ENCODE peak calls at places on chromosome 19, in ten cellular contexts. W is left ventricle myocardium inferior; A is naive thymus-derived CD4-positive, alpha-beta T cell; N is choroid plexus epithelial cell; H is AG04450; E is skeletal muscle cell; M is adrenal gland; O is effector memory CD4-positive, alpha-beta T cell; Q is testis; X is upper lobe of right lung. C is an unnamed sample.

GRCh38 chr19:37362733-37363132 is 8.2 kb upstream of the ZNF527 start:
- DNase-seq in W (no peak), A (no peak), N (peak), H (no peak), E (no peak), M (no peak), O (no peak), Q (no peak), X (no peak), C (no peak)

GRCh38 chr19:54189668-54190502 is 505 bp upstream of the MBOAT7 start:
- DNase-seq in W (peak), A (peak), N (peak), H (peak), E (peak), M (peak), O (peak), Q (peak), X (peak), C (peak)

GRCh38 chr19:3773814-3774515 is 1.9 kb upstream of the RAX2 start:
- DNase-seq in W (no peak), A (no peak), N (no peak), H (no peak), E (no peak), M (no peak), O (no peak), Q (no peak), X (no peak), C (no peak)

GRCh38 chr19:38455031-38455430 is 21.5 kb downstream of the RYR1 start:
- DNase-seq in W (no peak), A (no peak), N (peak), H (no peak), E (no peak), M (no peak), O (no peak), Q (no peak), X (no peak), C (no peak)

GRCh38 chr19:33634361-33635091 is 12.8 kb downstream of the CHST8 start:
- DNase-seq in W (no peak), A (no peak), N (no peak), H (no peak), E (no peak), M (no peak), O (no peak), Q (no peak), X (peak), C (no peak)

GRCh38 chr19:8494158-8494557 is 8.3 kb downstream of the PRAM1 start:
- DNase-seq in W (no peak), A (no peak), N (no peak), H (no peak), E (no peak), M (no peak), O (no peak), Q (no peak), X (no peak), C (no peak)

GRCh38 chr19:3057275-3057714 is 5.0 kb downstream of the TLE5 start:
- DNase-seq in W (peak), A (no peak), N (peak), H (no peak), E (peak), M (peak), O (no peak), Q (peak), X (peak), C (no peak)

GRCh38 chr19:35742121-35742724 is at the start of gene IGFLR1:
- DNase-seq in W (no peak), A (peak), N (no peak), H (no peak), E (no peak), M (no peak), O (peak), Q (no peak), X (no peak), C (peak)

GRCh38 chr19:54523403-54523802 is 20.8 kb downstream of the LAIR2 start:
- DNase-seq in W (no peak), A (no peak), N (peak), H (no peak), E (no peak), M (no peak), O (no peak), Q (no peak), X (no peak), C (no peak)

GRCh38 chr19:33954686-33955085 is 158.0 kb downstream of the KCTD15 start:
- DNase-seq in W (no peak), A (no peak), N (no peak), H (no peak), E (no peak), M (no peak), O (no peak), Q (no peak), X (no peak), C (no peak)

GRCh38 chr19:13083008-13083404 is 19.7 kb downstream of the LYL1 start:
- DNase-seq in W (no peak), A (no peak), N (no peak), H (no peak), E (no peak), M (no peak), O (no peak), Q (no peak), X (no peak), C (no peak)

GRCh38 chr19:15666883-15667282 is 6.0 kb upstream of the CYP4F12 start:
- DNase-seq in W (no peak), A (no peak), N (no peak), H (no peak), E (no peak), M (no peak), O (no peak), Q (no peak), X (no peak), C (no peak)

GRCh38 chr19:13619203-13619632 is 112.9 kb upstream of the CACNA1A start:
- DNase-seq in W (no peak), A (no peak), N (no peak), H (no peak), E (peak), M (no peak), O (no peak), Q (no peak), X (no peak), C (no peak)

GRCh38 chr19:45467115-45467455 is 711 bp upstream of the FOSB start:
- DNase-seq in W (no peak), A (no peak), N (no peak), H (no peak), E (no peak), M (no peak), O (no peak), Q (no peak), X (no peak), C (no peak)

GRCh38 chr19:45464274-45464673 is 3.5 kb upstream of the FOSB start:
- DNase-seq in W (no peak), A (no peak), N (no peak), H (no peak), E (no peak), M (no peak), O (no peak), Q (no peak), X (no peak), C (no peak)

GRCh38 chr19:45467456-45468158 is at the start of gene FOSB:
- DNase-seq in W (peak), A (peak), N (peak), H (peak), E (peak), M (peak), O (peak), Q (peak), X (peak), C (peak)

GRCh38 chr19:45463241-45463640 is 4.6 kb upstream of the FOSB start:
- DNase-seq in W (no peak), A (no peak), N (no peak), H (no peak), E (no peak), M (no peak), O (no peak), Q (no peak), X (no peak), C (no peak)

GRCh38 chr19:45464861-45465427 is 2.9 kb upstream of the FOSB start:
- DNase-seq in W (no peak), A (no peak), N (no peak), H (no peak), E (no peak), M (no peak), O (no peak), Q (no peak), X (no peak), C (no peak)
- H3K4me3 ChIP-seq in W (no peak), A (no peak), N (no peak), H (no peak), E (no peak), M (no peak), O (no peak), Q (no peak), X (no peak), C (no peak)

GRCh38 chr19:49799798-49800376 is 13.2 kb downstream of the FUZ start:
- DNase-seq in W (no peak), A (no peak), N (no peak), H (no peak), E (no peak), M (no peak), O (no peak), Q (no peak), X (no peak), C (no peak)

GRCh38 chr19:49801966-49802661 is 11.0 kb downstream of the FUZ start:
- DNase-seq in W (peak), A (no peak), N (peak), H (peak), E (peak), M (peak), O (no peak), Q (peak), X (no peak), C (no peak)

GRCh38 chr19:49800771-49801170 is 12.3 kb downstream of the FUZ start:
- DNase-seq in W (no peak), A (no peak), N (no peak), H (no peak), E (no peak), M (no peak), O (no peak), Q (no peak), X (no peak), C (no peak)

GRCh38 chr19:49802836-49803528 is 10.1 kb downstream of the FUZ start:
- DNase-seq in W (no peak), A (no peak), N (no peak), H (no peak), E (no peak), M (peak), O (no peak), Q (no peak), X (no peak), C (no peak)

DNA sequence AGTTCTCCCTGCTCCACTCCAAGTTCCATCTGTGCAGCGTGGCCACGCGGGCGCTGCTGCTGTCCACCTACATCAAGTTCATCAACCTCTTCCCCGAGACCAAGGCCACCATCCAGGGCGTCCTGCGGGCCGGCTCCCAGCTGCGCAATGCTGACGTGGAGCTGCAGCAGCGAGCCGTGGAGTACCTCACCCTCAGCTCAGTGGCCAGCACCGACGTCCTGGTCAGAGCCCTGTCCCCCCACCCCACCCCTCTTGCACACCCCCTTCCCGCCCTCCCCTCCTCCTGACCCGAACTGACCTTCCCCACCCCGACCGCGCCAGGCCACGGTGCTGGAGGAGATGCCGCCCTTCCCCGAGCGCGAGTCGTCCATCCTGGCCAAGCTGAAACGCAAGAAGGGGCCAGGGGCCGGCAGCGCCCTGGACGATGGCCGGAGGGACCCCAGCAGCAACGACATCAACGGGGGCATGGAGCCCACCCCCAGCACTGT is 11.6 kb downstream of the FUZ start:
- DNase-seq in W (no peak), A (no peak), N (no peak), H (no peak), E (no peak), M (peak), O (no peak), Q (no peak), X (no peak), C (no peak)
- H3K4me3 ChIP-seq in W (peak), A (no peak), N (peak), H (peak), E (peak), M (peak), O (no peak), Q (peak), X (peak), C (no peak)

DNA sequence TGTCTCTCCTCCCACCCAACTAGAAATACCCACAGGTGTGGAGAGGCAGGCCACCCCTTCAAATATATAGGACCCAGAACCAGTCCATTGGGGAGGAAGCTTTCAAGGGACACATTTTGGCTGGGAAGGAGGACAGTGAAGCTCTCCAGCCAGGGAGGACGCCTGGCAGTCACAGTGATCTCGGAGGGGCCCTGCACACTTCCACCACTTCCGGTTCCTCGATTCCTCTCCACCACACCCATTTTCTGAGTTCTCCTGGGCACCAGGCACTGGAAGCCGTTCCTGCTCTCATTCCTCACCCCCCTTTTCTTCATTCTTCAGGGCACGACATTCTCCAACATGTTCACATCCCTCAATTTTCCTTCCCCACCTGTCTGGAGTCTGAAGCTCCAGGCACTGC is 30.4 kb upstream of the CEACAM21 start:
- DNase-seq in W (no peak), A (no peak), N (no peak), H (no peak), E (no peak), M (no peak), O (no peak), Q (no peak), X (no peak), C (no peak)
- H3K4me3 ChIP-seq in W (no peak), A (peak), N (no peak), H (no peak), E (no peak), M (no peak), O (peak), Q (no peak), X (no peak), C (no peak)

GRCh38 chr19:52688335-52688734 is 46.5 kb downstream of the ZNF611 start:
- DNase-seq in W (no peak), A (no peak), N (no peak), H (no peak), E (no peak), M (no peak), O (no peak), Q (no peak), X (no peak), C (no peak)
- H3K4me3 ChIP-seq in W (no peak), A (no peak), N (no peak), H (peak), E (no peak), M (no peak), O (no peak), Q (no peak), X (no peak), C (no peak)

GRCh38 chr19:18008814-18009213 is 844 bp downstream of the ARRDC2 start:
- DNase-seq in W (no peak), A (no peak), N (no peak), H (no peak), E (no peak), M (no peak), O (no peak), Q (no peak), X (no peak), C (no peak)

GRCh38 chr19:18007939-18008673 is at the start of gene ARRDC2:
- DNase-seq in W (peak), A (peak), N (peak), H (peak), E (peak), M (peak), O (peak), Q (peak), X (peak), C (peak)

GRCh38 chr19:18009412-18010066 is 1.6 kb downstream of the ARRDC2 start:
- DNase-seq in W (no peak), A (peak), N (peak), H (no peak), E (no peak), M (no peak), O (no peak), Q (no peak), X (no peak), C (no peak)

GRCh38 chr19:18006895-18007604 is 920 bp upstream of the ARRDC2 start:
- DNase-seq in W (peak), A (peak), N (peak), H (no peak), E (no peak), M (peak), O (peak), Q (peak), X (peak), C (peak)

GRCh38 chr19:18007605-18007938 is 398 bp upstream of the ARRDC2 start:
- DNase-seq in W (no peak), A (peak), N (no peak), H (no peak), E (no peak), M (no peak), O (no peak), Q (no peak), X (no peak), C (no peak)
- H3K4me3 ChIP-seq in W (peak), A (peak), N (peak), H (peak), E (peak), M (peak), O (peak), Q (peak), X (peak), C (peak)